ENCODE peak calls at places on chromosomes 3 and 15, in eight cellular contexts. Q is mammary epithelial cell, N is cardiac muscle cell, R is GM12865, O is breast epithelium, G is lower lobe of right lung, E is ovary, D is GM06990. L is an unnamed sample.
A peak's percentile ranks its signal among the peaks of the same experiment; 100 is the strongest.

GRCh38 chr3:141063831-141064230 is 12.7 kb downstream of the SPSB4 start:
- DNase-seq in Q (no peak), N (no peak), R (no peak), O (no peak), G (no peak), E (no peak), D (no peak), L (no peak)

GRCh38 chr15:101011582-101011981 is 92.4 kb downstream of the LRRK1 start:
- DNase-seq in Q (no peak), N (no peak), R (no peak), O (no peak), G (no peak), E (no peak), D (no peak), L (no peak)

GRCh38 chr15:41796457-41796856 is 22.2 kb downstream of the MAPKBP1 start:
- DNase-seq in Q (peak; percentile 67), N (no peak), R (no peak), O (no peak), G (no peak), E (no peak), D (no peak), L (no peak)

GRCh38 chr15:45906230-45906629 is 271.4 kb downstream of the SQOR start:
- DNase-seq in Q (no peak), N (no peak), R (no peak), O (no peak), G (no peak), E (no peak), D (no peak), L (no peak)

GRCh38 chr3:54826255-54826691 is 101.6 kb downstream of the LRTM1 start:
- DNase-seq in Q (no peak), N (no peak), R (no peak), O (no peak), G (no peak), E (no peak), D (no peak), L (no peak)

GRCh38 chr15:85710340-85710842 is 84.3 kb downstream of the KLHL25 start:
- DNase-seq in Q (no peak), N (no peak), R (peak; percentile 90), O (no peak), G (no peak), E (no peak), D (peak; percentile 81), L (peak; percentile 45)

GRCh38 chr3:150216041-150216811 is 191.9 kb upstream of the TSC22D2 start:
- DNase-seq in Q (peak; percentile 56), N (peak; percentile 73), R (no peak), O (no peak), G (no peak), E (peak; percentile 48), D (no peak), L (no peak)

GRCh38 chr3:52714335-52715302 is 8.7 kb downstream of the SPCS1 start:
- DNase-seq in Q (no peak), N (peak; percentile 48), R (no peak), O (no peak), G (no peak), E (no peak), D (no peak), L (no peak)

GRCh38 chr3:23594066-23594465 is 211.7 kb upstream of the UBE2E1 start:
- DNase-seq in Q (no peak), N (no peak), R (no peak), O (no peak), G (no peak), E (no peak), D (no peak), L (no peak)

GRCh38 chr15:97521894-97522293 is 438.6 kb upstream of the ARRDC4 start:
- DNase-seq in Q (no peak), N (peak; percentile 61), R (no peak), O (no peak), G (no peak), E (no peak), D (no peak), L (no peak)

GRCh38 chr3:159326998-159327397 is 525.1 kb downstream of the MFSD1 start:
- DNase-seq in Q (no peak), N (no peak), R (no peak), O (no peak), G (no peak), E (no peak), D (no peak), L (no peak)

GRCh38 chr15:60324706-60325438 is 72.9 kb downstream of the ANXA2 start:
- DNase-seq in Q (no peak), N (no peak), R (no peak), O (no peak), G (no peak), E (no peak), D (no peak), L (no peak)

GRCh38 chr15:40466426-40467259 is 4.1 kb upstream of the CHST14 start:
- DNase-seq in Q (no peak), N (no peak), R (no peak), O (no peak), G (no peak), E (no peak), D (no peak), L (no peak)

GRCh38 chr15:91515188-91515754 is 338.2 kb upstream of the SLCO3A1 start:
- DNase-seq in Q (peak; percentile 90), N (no peak), R (no peak), O (no peak), G (no peak), E (no peak), D (peak; percentile 22), L (no peak)

GRCh38 chr15:101105059-101105851 is 146.6 kb downstream of the CHSY1 start:
- DNase-seq in Q (peak; percentile 17), N (no peak), R (no peak), O (no peak), G (no peak), E (no peak), D (no peak), L (no peak)

GRCh38 chr3:141647562-141647915 is 90.6 kb upstream of the RNF7 start:
- DNase-seq in Q (no peak), N (no peak), R (no peak), O (no peak), G (no peak), E (no peak), D (no peak), L (no peak)

GRCh38 chr3:53815067-53815466 is 31.2 kb downstream of the CHDH start:
- DNase-seq in Q (no peak), N (no peak), R (no peak), O (no peak), G (no peak), E (no peak), D (no peak), L (no peak)

GRCh38 chr3:148136816-148137215 is 560.9 kb upstream of the AGTR1 start:
- DNase-seq in Q (no peak), N (no peak), R (no peak), O (no peak), G (no peak), E (no peak), D (no peak), L (no peak)

GRCh38 chr3:135168822-135169221 is 373.8 kb downstream of the EPHB1 start:
- DNase-seq in Q (no peak), N (no peak), R (no peak), O (no peak), G (no peak), E (no peak), D (no peak), L (no peak)

DNA sequence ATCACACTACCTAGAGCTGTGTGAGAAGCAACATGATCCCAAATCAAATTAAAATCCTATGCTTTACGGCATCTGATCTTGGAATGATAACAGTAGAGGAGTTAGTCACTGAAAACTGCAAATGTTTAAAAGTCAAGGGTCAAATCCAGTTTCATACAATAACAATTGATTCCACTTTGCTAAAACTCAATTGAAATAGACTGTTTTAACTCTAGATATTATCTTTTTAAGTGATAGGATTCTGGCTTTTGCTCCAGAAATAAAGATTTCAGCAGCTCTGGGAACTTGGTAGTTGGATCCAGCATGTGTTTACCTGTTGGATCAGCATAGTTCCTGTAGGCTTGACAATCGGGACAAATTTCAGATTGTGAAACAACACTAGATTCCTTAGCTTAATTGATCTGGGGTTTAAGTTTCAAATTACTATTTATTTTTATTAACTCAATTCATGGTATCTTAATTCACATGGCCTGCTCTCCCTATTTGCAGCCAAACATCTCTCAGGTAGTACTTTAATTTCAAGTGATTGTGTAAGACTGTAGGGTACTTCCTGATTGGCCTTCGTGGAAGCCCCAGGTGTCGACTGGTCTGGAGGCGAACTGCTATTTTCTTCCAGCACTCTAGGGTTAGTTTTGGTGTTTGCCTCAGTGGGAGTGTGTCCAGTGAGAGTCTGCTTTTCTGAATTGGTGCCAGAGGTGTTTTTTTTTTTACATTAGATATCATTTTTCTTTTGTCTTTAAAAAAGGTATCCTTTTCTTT is 16.6 kb downstream of the NFKBIZ start:
- DNase-seq in Q (no peak), N (no peak), R (no peak), O (no peak), G (no peak), E (no peak), D (no peak), L (no peak)
- TF ChIP-seq CTCF in Q (no peak), N (no peak), R (no peak), O (peak; percentile 17), G (no peak), E (no peak), D (no peak), L (no peak)

GRCh38 chr3:66200147-66200546 is 20.7 kb upstream of the SLC25A26 start:
- DNase-seq in Q (peak; percentile 24), N (no peak), R (no peak), O (no peak), G (no peak), E (no peak), D (no peak), L (no peak)

GRCh38 chr3:66198437-66199088 is 22.2 kb upstream of the SLC25A26 start:
- DNase-seq in Q (no peak), N (no peak), R (no peak), O (no peak), G (no peak), E (no peak), D (no peak), L (no peak)

GRCh38 chr3:66199089-66199473 is 21.7 kb upstream of the SLC25A26 start:
- DNase-seq in Q (no peak), N (no peak), R (no peak), O (no peak), G (no peak), E (no peak), D (no peak), L (no peak)

GRCh38 chr3:66196633-66197032 is 24.2 kb upstream of the SLC25A26 start:
- DNase-seq in Q (no peak), N (no peak), R (no peak), O (no peak), G (no peak), E (no peak), D (no peak), L (no peak)

GRCh38 chr3:66195347-66195783 is 25.4 kb upstream of the SLC25A26 start:
- DNase-seq in Q (peak; percentile 39), N (peak; percentile 26), R (peak; percentile 55), O (no peak), G (peak; percentile 57), E (peak; percentile 63), D (peak; percentile 44), L (peak; percentile 42)
- TF ChIP-seq CTCF in Q (no peak), N (peak; percentile 24), R (no peak), O (no peak), G (no peak), E (no peak), D (no peak), L (no peak)

GRCh38 chr15:66765478-66766281 is 63.6 kb downstream of the SMAD6 start:
- DNase-seq in Q (peak; percentile 86), N (no peak), R (peak; percentile 73), O (peak; percentile 72), G (peak; percentile 88), E (peak; percentile 43), D (no peak), L (peak; percentile 54)
- TF ChIP-seq CTCF in Q (no peak), N (no peak), R (no peak), O (no peak), G (no peak), E (no peak), D (no peak), L (no peak)

GRCh38 chr3:152374260-152374990 is 105.7 kb downstream of the MBNL1 start:
- DNase-seq in Q (no peak), N (no peak), R (peak; percentile 64), O (no peak), G (no peak), E (no peak), D (peak; percentile 39), L (peak; percentile 13)
- TF ChIP-seq CTCF in Q (no peak), N (no peak), R (no peak), O (no peak), G (no peak), E (no peak), D (no peak), L (no peak)